ENCODE peak calls at places on chromosomes 2 and 18, in four cellular contexts. One of them, this sample, is unnamed.
A peak's percentile ranks its signal among the peaks of the same experiment; 100 is the strongest.

GRCh38 chr2:71607490-71607889 is 154.1 kb downstream of the DYSF start:
- DNase-seq in HCT116: no peak
- DNase-seq in colonic mucosa: no peak
- DNase-seq in brain microvascular endothelial cell: no peak
- DNase-seq in this sample: no peak

GRCh38 chr2:170462433-170463205 is 252.5 kb upstream of the SP5 start:
- DNase-seq in colonic mucosa: no peak
- DNase-seq in brain microvascular endothelial cell: no peak
- DNase-seq in HCT116: no peak
- DNase-seq in this sample: no peak

GRCh38 chr2:26696352-26696816 is 3.9 kb downstream of the KCNK3 start:
- DNase-seq in brain microvascular endothelial cell: peak; percentile 71
- DNase-seq in colonic mucosa: no peak
- DNase-seq in HCT116: peak; percentile 88
- DNase-seq in this sample: peak; percentile 98

GRCh38 chr18:48639772-48640432 is 101.1 kb downstream of the CTIF start:
- DNase-seq in HCT116: no peak
- DNase-seq in brain microvascular endothelial cell: no peak
- DNase-seq in colonic mucosa: no peak
- DNase-seq in this sample: peak; percentile 9

GRCh38 chr2:9057939-9058761 is 54.7 kb upstream of the MBOAT2 start:
- DNase-seq in colonic mucosa: no peak
- DNase-seq in HCT116: peak; percentile 84
- DNase-seq in brain microvascular endothelial cell: peak; percentile 97
- DNase-seq in this sample: no peak

GRCh38 chr2:195563857-195564512 is 93.0 kb upstream of the SLC39A10 start:
- DNase-seq in brain microvascular endothelial cell: no peak
- DNase-seq in colonic mucosa: no peak
- DNase-seq in HCT116: no peak
- DNase-seq in this sample: peak; percentile 29

GRCh38 chr18:65322895-65323294 is 427.9 kb upstream of the CDH7 start:
- DNase-seq in brain microvascular endothelial cell: no peak
- DNase-seq in colonic mucosa: no peak
- DNase-seq in HCT116: no peak
- DNase-seq in this sample: no peak

GRCh38 chr2:112627060-112628040 is 18.4 kb upstream of the SLC20A1 start:
- DNase-seq in brain microvascular endothelial cell: peak; percentile 95
- DNase-seq in colonic mucosa: no peak
- DNase-seq in HCT116: no peak
- DNase-seq in this sample: peak; percentile 84

GRCh38 chr2:155368934-155369333 is 670.4 kb downstream of the KCNJ3 start:
- DNase-seq in brain microvascular endothelial cell: no peak
- DNase-seq in HCT116: peak; percentile 3
- DNase-seq in colonic mucosa: no peak
- DNase-seq in this sample: no peak

GRCh38 chr2:104872866-104873688 is 19.2 kb downstream of the POU3F3 start:
- DNase-seq in HCT116: peak; percentile 10
- DNase-seq in colonic mucosa: peak; percentile 70
- DNase-seq in brain microvascular endothelial cell: peak; percentile 50
- DNase-seq in this sample: peak; percentile 67

GRCh38 chr2:127239395-127239794 is 19.3 kb upstream of the CYP27C1 start:
- DNase-seq in HCT116: no peak
- DNase-seq in colonic mucosa: no peak
- DNase-seq in brain microvascular endothelial cell: no peak
- DNase-seq in this sample: no peak

GRCh38 chr2:84960157-84960506 is 10.8 kb upstream of the KCMF1 start:
- DNase-seq in colonic mucosa: no peak
- DNase-seq in brain microvascular endothelial cell: no peak
- DNase-seq in HCT116: no peak
- DNase-seq in this sample: no peak

GRCh38 chr2:84957771-84958134 is 13.2 kb upstream of the KCMF1 start:
- DNase-seq in brain microvascular endothelial cell: no peak
- DNase-seq in HCT116: no peak
- DNase-seq in colonic mucosa: no peak
- DNase-seq in this sample: no peak

GRCh38 chr2:84958135-84959044 is 12.6 kb upstream of the KCMF1 start:
- DNase-seq in colonic mucosa: peak; percentile 53
- DNase-seq in brain microvascular endothelial cell: peak; percentile 71
- DNase-seq in HCT116: peak; percentile 93
- DNase-seq in this sample: peak; percentile 95

GRCh38 chr2:84959494-84960156 is 11.3 kb upstream of the KCMF1 start:
- DNase-seq in brain microvascular endothelial cell: no peak
- DNase-seq in HCT116: no peak
- DNase-seq in colonic mucosa: no peak
- DNase-seq in this sample: no peak

GRCh38 chr2:84959045-84959493 is 11.9 kb upstream of the KCMF1 start:
- DNase-seq in brain microvascular endothelial cell: peak; percentile 67
- DNase-seq in HCT116: peak; percentile 57
- DNase-seq in colonic mucosa: no peak
- DNase-seq in this sample: peak; percentile 74
- H3K27ac ChIP-seq in brain microvascular endothelial cell: peak overlapping the region; percentile 66
- H3K27ac ChIP-seq in HCT116: peak overlapping the region; percentile 83
- H3K27ac ChIP-seq in colonic mucosa: peak overlapping the region; percentile 65
- H3K27ac ChIP-seq in this sample: peak overlapping the region; percentile 97

DNA sequence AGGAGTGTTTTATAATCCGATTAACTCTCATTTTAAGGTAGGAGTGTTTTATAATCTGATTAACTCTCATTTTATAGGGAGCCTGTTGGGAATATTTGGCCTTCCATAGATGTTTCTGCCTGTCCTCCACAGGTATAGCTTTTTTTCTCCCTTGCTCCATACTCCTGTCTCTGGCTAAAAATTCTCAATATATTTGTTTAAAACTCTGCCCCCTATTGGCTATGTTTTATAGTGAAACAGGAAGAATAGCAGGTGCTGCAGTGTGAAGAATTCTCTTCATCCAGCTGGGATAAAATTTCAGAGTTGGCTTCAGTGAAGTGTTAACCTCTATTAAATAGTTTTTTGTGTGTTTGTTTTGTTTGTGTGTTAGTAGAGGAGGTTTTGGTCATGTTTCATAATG is 1046.0 kb upstream of the TMEFF2 start:
- DNase-seq in brain microvascular endothelial cell: no peak
- DNase-seq in colonic mucosa: no peak
- DNase-seq in HCT116: no peak
- DNase-seq in this sample: no peak
- TF ChIP-seq CTCF in brain microvascular endothelial cell: peak; percentile 35
- TF ChIP-seq CTCF in colonic mucosa: no peak
- TF ChIP-seq CTCF in HCT116: peak; percentile 43
- TF ChIP-seq CTCF in this sample: peak; percentile 7

DNA sequence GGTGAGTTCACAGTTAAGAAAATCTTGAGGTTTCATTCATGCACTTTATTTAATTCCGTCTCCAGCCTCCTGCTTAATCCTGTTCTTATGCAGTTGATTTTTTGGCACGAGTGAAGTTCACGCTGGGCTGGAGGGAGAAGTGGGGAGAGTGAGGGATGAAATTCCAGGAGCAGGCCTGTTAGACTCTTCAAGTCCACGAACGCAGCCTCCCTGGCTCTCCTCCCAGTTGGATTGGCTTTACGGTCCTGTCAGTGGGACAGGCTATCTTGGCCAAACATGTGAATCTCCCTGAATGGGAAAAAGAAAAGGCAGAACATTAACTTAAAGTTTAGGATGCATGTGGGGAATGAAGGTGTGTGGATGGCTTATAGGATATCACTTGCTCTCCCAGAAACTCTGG is 93.6 kb downstream of the ACKR3 start:
- DNase-seq in HCT116: no peak
- DNase-seq in brain microvascular endothelial cell: no peak
- DNase-seq in colonic mucosa: peak; percentile 44
- DNase-seq in this sample: no peak
- H3K27ac ChIP-seq in HCT116: no peak overlapping the region
- H3K27ac ChIP-seq in brain microvascular endothelial cell: no peak overlapping the region
- H3K27ac ChIP-seq in colonic mucosa: peak overlapping the region; percentile 57
- H3K27ac ChIP-seq in this sample: no peak overlapping the region

DNA sequence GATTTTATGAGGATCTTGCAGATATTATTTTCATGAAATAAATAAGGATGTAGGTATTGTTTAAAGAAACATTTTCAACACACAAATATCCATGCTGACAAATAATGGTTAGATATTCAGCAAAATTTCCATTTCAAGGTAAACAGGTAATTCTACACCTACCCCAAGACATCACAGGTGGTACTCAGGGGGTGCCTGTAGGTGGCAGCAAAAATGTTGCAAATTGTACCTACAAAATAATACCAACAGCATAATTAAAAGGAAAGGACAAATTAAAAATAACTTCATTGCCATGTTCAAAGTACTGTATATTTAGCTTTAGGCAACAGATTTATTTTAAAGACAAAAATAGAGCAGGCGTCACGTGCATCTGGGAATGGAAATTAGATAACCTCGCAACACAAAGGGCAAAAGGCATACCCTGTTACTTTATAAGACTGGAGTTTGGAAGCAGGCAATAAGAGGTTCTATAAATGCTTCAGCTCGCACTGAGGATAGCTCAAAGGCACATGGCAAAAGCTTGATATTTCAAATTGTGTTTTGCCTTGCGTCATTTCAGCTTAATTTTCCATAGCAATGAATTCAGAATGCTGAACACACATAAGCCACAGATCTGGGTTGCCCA is 630.5 kb downstream of the TDRD15 start:
- DNase-seq in colonic mucosa: no peak
- DNase-seq in HCT116: no peak
- DNase-seq in brain microvascular endothelial cell: no peak
- DNase-seq in this sample: no peak
- TF ChIP-seq CTCF in colonic mucosa: no peak
- TF ChIP-seq CTCF in HCT116: no peak
- TF ChIP-seq CTCF in brain microvascular endothelial cell: no peak
- TF ChIP-seq CTCF in this sample: peak; percentile 24

DNA sequence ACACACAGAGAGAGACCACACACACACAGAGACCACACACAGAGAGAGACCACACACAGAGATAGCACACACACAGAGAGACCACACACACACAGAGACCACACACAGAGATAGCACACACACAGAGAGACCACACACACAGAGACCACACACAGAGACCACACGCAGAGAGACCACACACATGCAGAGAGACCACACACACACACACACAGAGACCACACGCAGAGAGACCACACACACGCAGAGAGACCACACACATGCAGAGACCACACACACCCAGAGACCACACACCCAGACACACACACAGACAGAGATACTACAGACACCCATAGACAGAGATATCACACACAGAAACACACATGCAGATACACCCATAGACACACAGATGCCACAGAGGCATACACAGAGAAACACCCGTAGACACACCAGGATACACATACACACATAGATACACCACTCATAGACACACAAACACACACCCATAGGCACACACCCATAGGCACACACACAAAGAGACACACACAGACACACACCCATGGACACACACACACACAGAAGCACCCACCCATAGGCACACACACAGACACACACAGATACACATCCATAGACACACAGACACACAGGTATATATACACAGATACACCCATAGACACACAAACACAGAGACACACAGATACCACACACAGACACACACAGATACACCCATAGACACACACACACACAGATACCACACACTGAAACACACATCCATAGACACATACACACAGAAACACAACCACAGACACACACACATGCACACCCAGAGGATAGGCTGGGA is 14.4 kb upstream of the CNNM3 start:
- DNase-seq in colonic mucosa: no peak
- DNase-seq in HCT116: no peak
- DNase-seq in brain microvascular endothelial cell: no peak
- DNase-seq in this sample: no peak
- H3K27ac ChIP-seq in colonic mucosa: no peak overlapping the region
- H3K27ac ChIP-seq in HCT116: no peak overlapping the region
- H3K27ac ChIP-seq in brain microvascular endothelial cell: no peak overlapping the region
- H3K27ac ChIP-seq in this sample: no peak overlapping the region

GRCh38 chr18:44898536-44898935 is 217.8 kb downstream of the SETBP1 start:
- DNase-seq in HCT116: no peak
- DNase-seq in brain microvascular endothelial cell: no peak
- DNase-seq in colonic mucosa: no peak
- DNase-seq in this sample: no peak

GRCh38 chr18:44897445-44898215 is 216.9 kb downstream of the SETBP1 start:
- DNase-seq in brain microvascular endothelial cell: no peak
- DNase-seq in colonic mucosa: no peak
- DNase-seq in HCT116: no peak
- DNase-seq in this sample: no peak

GRCh38 chr18:44901283-44901682 is 220.6 kb downstream of the SETBP1 start:
- DNase-seq in colonic mucosa: no peak
- DNase-seq in HCT116: no peak
- DNase-seq in brain microvascular endothelial cell: no peak
- DNase-seq in this sample: no peak

GRCh38 chr18:44900627-44901026 is 219.9 kb downstream of the SETBP1 start:
- DNase-seq in colonic mucosa: no peak
- DNase-seq in brain microvascular endothelial cell: no peak
- DNase-seq in HCT116: no peak
- DNase-seq in this sample: no peak

DNA sequence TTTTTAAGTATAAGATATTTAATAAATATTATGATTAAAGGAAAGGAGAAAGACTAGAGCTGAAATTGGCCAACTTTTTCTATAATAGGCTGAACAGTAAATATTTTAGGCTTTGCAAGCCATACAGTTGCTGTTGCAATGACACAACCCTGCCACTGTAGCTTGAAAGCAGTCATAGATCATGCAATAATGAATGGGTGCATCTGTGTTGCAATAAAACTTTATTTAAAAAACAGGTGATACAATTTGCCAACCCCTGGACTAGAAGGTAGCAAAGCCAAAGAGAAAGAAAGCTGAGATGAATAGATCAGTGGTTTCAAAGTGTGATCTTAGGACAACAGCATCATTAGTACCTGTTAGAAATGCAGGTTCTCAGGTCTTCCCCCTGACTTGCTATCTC is 219.1 kb downstream of the SETBP1 start:
- DNase-seq in brain microvascular endothelial cell: no peak
- DNase-seq in HCT116: no peak
- DNase-seq in colonic mucosa: no peak
- DNase-seq in this sample: no peak
- TF ChIP-seq CTCF in brain microvascular endothelial cell: peak; percentile 36
- TF ChIP-seq CTCF in HCT116: no peak
- TF ChIP-seq CTCF in colonic mucosa: no peak
- TF ChIP-seq CTCF in this sample: no peak